ENCODE peak calls at places on chromosomes 13 and 19, in ten cellular contexts. O, M, N, R, E, C, J, Y, X and H are unnamed samples.

GRCh38 chr19:17843908-17844490 is 3.8 kb downstream of the JAK3 start:
- DNase-seq in O (no peak), M (no peak), N (no peak), R (no peak), E (no peak), C (no peak), J (no peak), Y (no peak), X (no peak), H (no peak)

GRCh38 chr19:39211731-39212376 is 7.8 kb upstream of the SYCN start:
- DNase-seq in O (no peak), M (no peak), N (no peak), R (no peak), E (no peak), C (no peak), J (no peak), Y (no peak), X (no peak), H (no peak)

GRCh38 chr13:100611678-100612492 is 23.3 kb upstream of the GGACT start:
- DNase-seq in O (no peak), M (no peak), N (no peak), R (no peak), E (no peak), C (no peak), J (no peak), Y (no peak), X (no peak), H (no peak)

GRCh38 chr13:45781553-45782326 is 69.8 kb downstream of the SIAH3 start:
- DNase-seq in O (no peak), M (no peak), N (peak; percentile 75), R (peak; percentile 85), E (no peak), C (peak; percentile 76), J (peak; percentile 70), Y (no peak), X (no peak), H (no peak)

GRCh38 chr13:112136095-112136494 is 69.1 kb downstream of the SOX1 start:
- DNase-seq in O (no peak), M (no peak), N (no peak), R (peak; percentile 60), E (no peak), C (no peak), J (no peak), Y (no peak), X (no peak), H (no peak)

GRCh38 chr13:110683203-110683883 is 22.6 kb downstream of the CARS2 start:
- DNase-seq in O (peak; percentile 65), M (peak; percentile 55), N (no peak), R (no peak), E (no peak), C (no peak), J (no peak), Y (no peak), X (no peak), H (no peak)

GRCh38 chr13:25286308-25286968 is 850 bp downstream of the MTMR6 start:
- DNase-seq in O (peak; percentile 58), M (peak; percentile 63), N (no peak), R (no peak), E (no peak), C (no peak), J (no peak), Y (peak; percentile 38), X (no peak), H (no peak)

GRCh38 chr13:42277618-42278276 is 5.8 kb downstream of the AKAP11 start:
- DNase-seq in O (no peak), M (peak; percentile 75), N (no peak), R (no peak), E (no peak), C (no peak), J (no peak), Y (no peak), X (no peak), H (no peak)

GRCh38 chr13:48709213-48709612 is 55.5 kb downstream of the CYSLTR2 start:
- DNase-seq in O (no peak), M (no peak), N (no peak), R (no peak), E (no peak), C (no peak), J (no peak), Y (no peak), X (no peak), H (no peak)

GRCh38 chr19:2446390-2446789 is 10.4 kb downstream of the LMNB2 start:
- DNase-seq in O (no peak), M (no peak), N (no peak), R (no peak), E (no peak), C (no peak), J (no peak), Y (no peak), X (no peak), H (no peak)

GRCh38 chr19:1896508-1896907 is 8.7 kb upstream of the ADAT3 start:
- DNase-seq in O (no peak), M (no peak), N (no peak), R (no peak), E (no peak), C (no peak), J (no peak), Y (no peak), X (no peak), H (no peak)

GRCh38 chr19:7476241-7476640 is 12.6 kb downstream of the PEX11G start:
- DNase-seq in O (no peak), M (no peak), N (no peak), R (no peak), E (no peak), C (no peak), J (no peak), Y (no peak), X (no peak), H (no peak)

GRCh38 chr19:11554160-11554559 is 4.9 kb downstream of the ELOF1 start:
- DNase-seq in O (no peak), M (no peak), N (no peak), R (no peak), E (no peak), C (no peak), J (no peak), Y (no peak), X (no peak), H (no peak)

GRCh38 chr13:83515267-83515666 is 367.0 kb downstream of the SLITRK1 start:
- DNase-seq in O (peak; percentile 74), M (peak; percentile 29), N (no peak), R (no peak), E (no peak), C (no peak), J (no peak), Y (no peak), X (no peak), H (no peak)

GRCh38 chr13:84025828-84026227 is 143.6 kb upstream of the SLITRK1 start:
- DNase-seq in O (no peak), M (no peak), N (no peak), R (no peak), E (no peak), C (no peak), J (no peak), Y (no peak), X (no peak), H (no peak)

GRCh38 chr13:99976502-99977115 is 5.0 kb upstream of the ZIC2 start:
- DNase-seq in O (no peak), M (no peak), N (no peak), R (no peak), E (no peak), C (no peak), J (no peak), Y (no peak), X (no peak), H (no peak)

GRCh38 chr19:35958660-35959039 is 22.5 kb downstream of the LRFN3 start:
- DNase-seq in O (no peak), M (no peak), N (no peak), R (no peak), E (no peak), C (no peak), J (no peak), Y (no peak), X (no peak), H (no peak)

GRCh38 chr19:39906283-39906682 is 28.2 kb downstream of the FCGBP start:
- DNase-seq in O (no peak), M (no peak), N (no peak), R (no peak), E (no peak), C (no peak), J (no peak), Y (no peak), X (no peak), H (no peak)

GRCh38 chr13:65260938-65261880 is 1968.9 kb downstream of the PCDH9 start:
- DNase-seq in O (peak; percentile 36), M (peak; percentile 5), N (no peak), R (no peak), E (no peak), C (no peak), J (no peak), Y (no peak), X (no peak), H (no peak)

GRCh38 chr19:7397687-7398086 is 49.0 kb downstream of the ARHGEF18 start:
- DNase-seq in O (peak; percentile 97), M (peak; percentile 95), N (no peak), R (no peak), E (peak; percentile 87), C (no peak), J (no peak), Y (no peak), X (no peak), H (no peak)

GRCh38 chr19:46186101-46186716 is 38.2 kb downstream of the IGFL2 start:
- DNase-seq in O (no peak), M (no peak), N (no peak), R (no peak), E (no peak), C (no peak), J (no peak), Y (no peak), X (no peak), H (no peak)

GRCh38 chr13:61136101-61136500 is 279.5 kb downstream of the PCDH20 start:
- DNase-seq in O (no peak), M (no peak), N (no peak), R (no peak), E (no peak), C (no peak), J (no peak), Y (no peak), X (no peak), H (no peak)